ENCODE peak calls at places on chromosomes 6 and 20, in five cellular contexts. Z is HCT116, R is lung, B is PC-3, D is stomach. E is an unnamed sample.

GRCh38 chr20:55394592-55394991 is 610.7 kb downstream of the CBLN4 start:
- DNase-seq in Z (no peak), R (no peak), B (no peak), D (no peak), E (no peak)

GRCh38 chr6:137102050-137102848 is 57.5 kb upstream of the IL20RA start:
- DNase-seq in B (no peak), D (no peak), Z (no peak), R (no peak), E (no peak)

GRCh38 chr20:50520222-50520877 is 10.2 kb downstream of the PTPN1 start:
- DNase-seq in D (no peak), Z (no peak), B (no peak), R (no peak), E (no peak)

GRCh38 chr6:64062960-64063683 is 427.5 kb downstream of the PHF3 start:
- DNase-seq in Z (no peak), D (no peak), R (no peak), B (peak; percentile 68), E (no peak)

GRCh38 chr6:147203311-147204059 is 732 bp upstream of the STXBP5 start:
- DNase-seq in D (peak; percentile 80), R (peak; percentile 69), Z (peak; percentile 24), B (peak; percentile 54), E (peak; percentile 79)

GRCh38 chr20:49896204-49896603 is 19.1 kb downstream of the SPATA2 start:
- DNase-seq in D (no peak), Z (no peak), R (no peak), B (no peak), E (no peak)

GRCh38 chr6:106752641-106753040 is 123.3 kb downstream of the QRSL1 start:
- DNase-seq in B (no peak), D (no peak), R (no peak), Z (no peak), E (no peak)

GRCh38 chr6:161011509-161012480 is 20.2 kb downstream of the MAP3K4 start:
- DNase-seq in B (no peak), Z (no peak), D (no peak), R (no peak), E (no peak)

GRCh38 chr6:7147051-7147671 is 39.4 kb downstream of the RREB1 start:
- DNase-seq in B (no peak), Z (no peak), R (no peak), D (no peak), E (no peak)

DNA sequence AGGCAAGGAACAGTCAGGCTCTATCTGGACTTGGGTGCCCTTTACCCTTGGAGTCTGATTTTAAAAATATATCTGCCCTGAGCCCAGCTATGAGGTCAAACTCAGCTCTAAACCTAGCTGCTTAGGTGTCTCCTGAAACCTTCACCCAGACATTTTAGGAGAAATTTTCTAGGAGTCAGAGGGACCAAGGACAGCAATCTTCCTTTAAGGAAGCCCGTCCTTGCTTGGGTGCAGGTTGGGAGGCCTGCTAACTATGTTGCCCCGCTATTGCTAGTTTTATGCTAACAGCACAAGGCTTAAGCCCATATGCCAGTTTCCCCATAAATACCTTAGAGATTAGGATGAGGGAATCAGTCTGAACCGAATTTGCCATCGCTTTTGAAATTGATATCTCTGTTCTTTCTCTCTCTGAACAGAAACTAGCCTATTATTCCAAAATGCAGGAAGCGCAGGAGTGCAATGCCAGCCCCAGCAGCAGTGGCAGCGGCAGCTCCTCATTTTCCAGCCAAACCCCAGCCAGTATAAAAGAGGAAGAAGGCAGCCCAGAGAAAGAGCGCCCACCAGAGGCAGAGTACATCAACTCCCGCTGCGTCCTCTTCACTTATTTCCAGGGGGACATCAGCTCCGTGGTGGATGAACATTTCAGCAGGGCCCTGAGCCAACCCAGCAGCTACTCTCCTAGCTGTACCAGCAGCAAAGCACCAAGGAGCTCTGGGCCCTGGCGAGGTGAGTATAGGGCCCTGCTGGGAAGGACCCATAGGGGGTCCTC is 2.6 kb downstream of the VGLL2 start:
- DNase-seq in B (no peak), D (no peak), R (no peak), Z (no peak), E (no peak)
- TF ChIP-seq CTCF in B (peak; percentile 34), D (no peak), R (no peak), Z (peak; percentile 36), E (no peak)

DNA sequence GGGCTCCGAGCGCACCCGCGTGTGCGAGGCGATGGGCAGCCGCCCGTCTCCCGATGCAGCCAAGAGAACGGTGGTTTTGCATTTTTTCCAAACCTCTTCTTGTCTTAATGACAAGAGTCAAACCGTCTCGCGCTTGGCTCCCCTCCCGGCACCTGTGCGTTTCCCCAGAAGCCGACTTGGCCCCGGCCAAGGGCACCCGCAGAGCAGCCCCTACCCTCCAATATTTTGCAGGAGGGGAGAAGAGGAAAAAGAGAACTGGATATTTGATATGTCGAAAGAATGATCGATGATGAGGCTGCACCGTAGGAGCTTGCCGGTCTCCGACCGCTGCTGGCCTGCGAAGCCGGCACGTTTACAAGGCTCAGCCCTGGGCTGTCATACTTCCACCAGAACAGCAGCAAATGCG is 296.6 kb downstream of the TFAP2C start:
- DNase-seq in D (no peak), Z (no peak), B (peak; percentile 29), R (no peak), E (no peak)
- H3K4me3 ChIP-seq in D (peak overlapping the region; percentile 24), Z (no peak overlapping the region), B (peak overlapping the region; percentile 65), R (no peak overlapping the region), E (no peak overlapping the region)

DNA sequence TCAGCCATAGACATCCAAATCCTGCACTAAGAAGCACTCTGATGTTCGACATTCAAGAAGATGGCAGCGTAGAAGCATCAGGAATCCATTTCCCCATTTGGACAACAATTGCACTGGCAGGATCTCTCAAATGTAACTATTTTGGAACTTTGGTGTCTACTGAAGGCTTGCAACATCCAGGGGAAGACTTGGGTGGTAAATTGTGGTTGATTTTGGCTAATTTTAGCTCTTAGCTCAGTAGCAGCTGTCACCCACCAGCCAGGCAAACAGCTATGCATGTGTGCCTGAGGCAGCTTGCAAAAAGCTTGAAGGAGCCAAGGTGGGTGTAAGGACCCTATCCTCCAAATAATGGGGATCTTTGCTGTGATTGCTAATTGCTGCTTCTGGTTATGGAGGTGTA is 35.1 kb upstream of the PPP1R3G start:
- DNase-seq in R (no peak), Z (no peak), D (no peak), B (no peak), E (no peak)
- H3K9me3 ChIP-seq in R (no peaks in the 10 kb centered on the region), Z (peaks cover 10% of the 10 kb centered on the region), D (no peaks in the 10 kb centered on the region), B (peaks cover 10% of the 10 kb centered on the region), E (no peaks in the 10 kb centered on the region)

GRCh38 chr6:100096936-100097335 is 102.9 kb upstream of the MCHR2 start:
- DNase-seq in R (no peak), B (no peak), D (no peak), Z (no peak), E (no peak)

GRCh38 chr6:100096356-100096755 is 102.3 kb upstream of the MCHR2 start:
- DNase-seq in R (no peak), B (no peak), D (no peak), Z (no peak), E (no peak)

GRCh38 chr6:100101656-100102055 is 107.6 kb upstream of the MCHR2 start:
- DNase-seq in R (no peak), D (no peak), B (peak; percentile 77), Z (no peak), E (no peak)

GRCh38 chr6:100100776-100101175 is 106.8 kb upstream of the MCHR2 start:
- DNase-seq in R (no peak), Z (no peak), B (no peak), D (no peak), E (no peak)

DNA sequence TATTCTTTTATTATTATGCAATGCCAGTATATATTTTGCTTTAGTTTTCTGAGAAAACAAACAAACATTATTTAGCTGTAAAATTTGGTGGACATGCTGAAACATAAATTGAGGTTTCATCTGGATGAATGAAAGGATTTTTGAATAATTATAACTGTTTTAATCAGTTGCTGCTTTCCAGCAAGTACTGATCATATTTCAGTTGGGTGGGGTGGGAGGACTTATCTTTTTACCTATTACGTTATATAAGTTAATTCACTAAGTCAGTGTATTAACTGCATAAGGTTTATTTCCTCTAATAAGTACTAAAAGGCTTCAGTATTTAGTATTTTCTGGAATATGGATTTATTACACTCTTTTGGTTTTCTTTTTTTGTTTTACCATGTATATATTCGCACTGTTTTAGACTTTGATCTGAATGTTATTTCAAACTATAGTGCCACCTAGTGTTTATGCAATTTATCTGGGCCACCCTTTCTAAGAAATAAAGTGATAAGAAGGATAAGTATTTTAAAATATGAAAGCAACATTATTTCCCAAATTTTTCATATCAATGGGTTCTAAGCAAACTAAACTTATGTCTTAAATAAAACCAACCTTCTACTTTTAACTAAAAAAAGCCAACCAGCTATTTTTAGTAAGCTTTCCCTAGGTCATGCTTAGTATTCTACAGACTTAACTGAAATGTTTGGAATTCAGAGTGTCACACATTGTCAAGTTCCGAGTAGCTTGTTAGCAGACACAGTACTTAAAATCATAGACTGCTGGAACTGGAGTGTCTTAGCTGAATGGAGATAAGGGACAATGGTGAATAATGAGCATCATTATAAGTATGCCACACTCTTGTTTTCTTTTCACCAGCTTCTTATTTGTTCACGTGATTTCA is 105.4 kb upstream of the MCHR2 start:
- DNase-seq in Z (peak; percentile 16), D (no peak), B (peak; percentile 59), R (no peak), E (no peak)
- TF ChIP-seq CTCF in Z (peak; percentile 37), D (peak; percentile 20), B (peak; percentile 73), R (peak; percentile 12), E (peak; percentile 24)